ENCODE peak calls at places on chromosomes 5 and 9, in six cellular contexts. W is Panc1, Y is MM.1S, U is mucosa of descending colon, E is psoas muscle, N is brain microvascular endothelial cell. V is an unnamed sample.
A peak's percentile ranks its signal among the peaks of the same experiment; 100 is the strongest.

GRCh38 chr9:112180387-112180881 is 5.3 kb upstream of the SUSD1 start:
- DNase-seq in E (no peak), W (no peak), Y (no peak), U (no peak), N (no peak), V (no peak)

GRCh38 chr9:130521715-130522114 is 57.7 kb upstream of the FUBP3 start:
- DNase-seq in Y (no peak), W (no peak), N (no peak), E (no peak), U (no peak), V (no peak)

GRCh38 chr5:75051217-75051751 is 1.1 kb downstream of the GCNT4 start:
- DNase-seq in W (no peak), Y (no peak), N (no peak), E (no peak), U (peak; percentile 47), V (no peak)

GRCh38 chr5:10695759-10696543 is 65.1 kb downstream of the DAP start:
- DNase-seq in W (no peak), N (no peak), Y (no peak), E (no peak), U (no peak), V (peak; percentile 35)

GRCh38 chr5:125409101-125409495 is 662.7 kb upstream of the ZNF608 start:
- DNase-seq in N (peak; percentile 6), E (no peak), U (no peak), Y (no peak), W (no peak), V (peak; percentile 5)

GRCh38 chr5:172886974-172887491 is 53.0 kb downstream of the ERGIC1 start:
- DNase-seq in Y (no peak), N (peak; percentile 86), E (peak; percentile 80), U (no peak), W (no peak), V (peak; percentile 95)

GRCh38 chr9:5089737-5090136 is 95.7 kb downstream of the INSL6 start:
- DNase-seq in U (no peak), Y (no peak), E (no peak), W (no peak), N (no peak), V (no peak)

GRCh38 chr5:148807845-148808244 is 18.6 kb upstream of the ADRB2 start:
- DNase-seq in Y (no peak), E (no peak), U (no peak), W (no peak), N (peak; percentile 29), V (peak; percentile 14)

GRCh38 chr5:57858905-57859304 is 376.3 kb upstream of the ACTBL2 start:
- DNase-seq in Y (no peak), W (no peak), E (no peak), N (no peak), U (no peak), V (no peak)

GRCh38 chr5:157366741-157367684 is 93.0 kb upstream of the NIPAL4 start:
- DNase-seq in W (no peak), U (no peak), Y (no peak), E (no peak), N (peak; percentile 77), V (peak; percentile 40)

GRCh38 chr5:13601152-13601551 is 343.3 kb downstream of the DNAH5 start:
- DNase-seq in E (no peak), W (no peak), Y (no peak), U (no peak), N (peak; percentile 21), V (peak; percentile 69)

GRCh38 chr5:109656829-109657228 is 32.9 kb upstream of the MAN2A1 start:
- DNase-seq in U (peak; percentile 20), N (peak; percentile 96), E (peak; percentile 35), Y (peak; percentile 60), W (no peak), V (peak; percentile 64)

GRCh38 chr5:143051244-143052058 is 281.3 kb downstream of the ARHGAP26 start:
- DNase-seq in N (peak; percentile 73), W (no peak), Y (no peak), E (no peak), U (no peak), V (peak; percentile 89)

GRCh38 chr5:106595864-106596263 is 1074.9 kb downstream of the EFNA5 start:
- DNase-seq in N (no peak), W (no peak), U (no peak), E (no peak), Y (no peak), V (no peak)

GRCh38 chr5:1962619-1963355 is 80.1 kb upstream of the IRX4 start:
- DNase-seq in N (no peak), W (no peak), U (no peak), E (no peak), Y (no peak), V (no peak)

GRCh38 chr5:143164557-143164956 is 238.9 kb downstream of the NR3C1 start:
- DNase-seq in Y (peak; percentile 32), W (no peak), E (no peak), N (no peak), U (no peak), V (no peak)

GRCh38 chr5:160434022-160434531 is 12.4 kb downstream of the PTTG1 start:
- DNase-seq in Y (no peak), E (no peak), U (no peak), W (no peak), N (no peak), V (no peak)

GRCh38 chr5:102581011-102581410 is 82.2 kb upstream of the SLCO6A1 start:
- DNase-seq in U (no peak), N (no peak), Y (no peak), W (no peak), E (no peak), V (no peak)

GRCh38 chr5:177393990-177394389 is 6.5 kb downstream of the PFN3 start:
- DNase-seq in E (no peak), Y (no peak), W (no peak), U (no peak), N (no peak), V (no peak)

GRCh38 chr5:116543501-116543900 is 31.1 kb downstream of the SEMA6A start:
- DNase-seq in E (no peak), Y (no peak), U (no peak), N (peak; percentile 62), W (no peak), V (no peak)

GRCh38 chr5:100838048-100838473 is 65.0 kb downstream of the ST8SIA4 start:
- DNase-seq in E (no peak), N (peak; percentile 27), W (no peak), U (no peak), Y (no peak), V (no peak)

GRCh38 chr9:109793196-109793595 is 13.2 kb downstream of the PALM2AKAP2 start:
- DNase-seq in N (peak; percentile 91), U (no peak), E (no peak), Y (no peak), W (no peak), V (peak; percentile 93)

GRCh38 chr5:103371046-103371603 is 112.6 kb downstream of the MACIR start:
- DNase-seq in Y (no peak), U (no peak), N (no peak), E (no peak), W (no peak), V (no peak)

GRCh38 chr9:131394464-131395026 is 659 bp downstream of the PRRC2B start:
- DNase-seq in W (no peak), U (peak; percentile 71), N (no peak), E (peak; percentile 64), Y (peak; percentile 54), V (peak; percentile 25)

GRCh38 chr5:148912714-148913398 is 86.4 kb downstream of the ADRB2 start:
- DNase-seq in W (peak; percentile 78), Y (no peak), E (no peak), U (no peak), N (peak; percentile 93), V (peak; percentile 99)

GRCh38 chr5:106127341-106127781 is 1543.4 kb downstream of the EFNA5 start:
- DNase-seq in U (no peak), Y (peak; percentile 84), E (no peak), N (no peak), W (no peak), V (no peak)

DNA sequence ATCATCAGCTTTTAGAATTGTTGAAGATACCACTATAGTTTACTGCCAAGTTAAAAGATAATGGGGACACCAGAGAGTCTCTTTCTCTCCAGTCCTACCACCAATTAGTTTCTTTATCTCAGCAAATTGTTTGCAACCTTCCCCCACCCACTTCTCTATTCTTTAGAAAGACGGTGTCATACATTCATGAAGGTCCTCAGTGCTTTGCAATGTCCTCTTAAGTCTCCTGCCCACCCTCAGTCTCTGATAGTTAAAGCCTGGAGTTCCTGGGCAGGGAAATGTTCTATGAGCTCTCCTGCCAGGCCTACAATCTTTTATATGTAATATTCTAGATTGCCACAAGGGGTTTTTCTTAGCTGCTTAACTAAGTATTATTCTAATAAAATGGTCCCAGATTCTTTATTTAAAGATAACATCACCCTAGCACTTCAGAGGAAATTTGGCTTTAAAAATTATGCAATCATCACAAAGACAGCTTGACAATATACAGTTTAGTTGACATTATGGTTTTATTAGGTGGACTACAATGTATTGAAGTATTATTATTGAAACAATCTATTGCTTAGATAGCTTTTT is 509.2 kb downstream of the CSNK1G3 start:
- DNase-seq in E (no peak), Y (no peak), W (no peak), U (no peak), N (no peak), V (no peak)
- TF ChIP-seq CTCF in E (no peak), Y (no peak), W (no peak), U (no peak), N (peak; percentile 11), V (peak; percentile 25)

GRCh38 chr5:36150676-36151433 is 832 bp downstream of the LMBRD2 start:
- DNase-seq in W (peak; percentile 22), E (peak; percentile 26), Y (peak; percentile 62), U (peak; percentile 46), N (peak; percentile 45), V (peak; percentile 56)
- TF ChIP-seq CTCF in W (no peak), E (no peak), Y (no peak), U (no peak), N (no peak), V (no peak)

DNA sequence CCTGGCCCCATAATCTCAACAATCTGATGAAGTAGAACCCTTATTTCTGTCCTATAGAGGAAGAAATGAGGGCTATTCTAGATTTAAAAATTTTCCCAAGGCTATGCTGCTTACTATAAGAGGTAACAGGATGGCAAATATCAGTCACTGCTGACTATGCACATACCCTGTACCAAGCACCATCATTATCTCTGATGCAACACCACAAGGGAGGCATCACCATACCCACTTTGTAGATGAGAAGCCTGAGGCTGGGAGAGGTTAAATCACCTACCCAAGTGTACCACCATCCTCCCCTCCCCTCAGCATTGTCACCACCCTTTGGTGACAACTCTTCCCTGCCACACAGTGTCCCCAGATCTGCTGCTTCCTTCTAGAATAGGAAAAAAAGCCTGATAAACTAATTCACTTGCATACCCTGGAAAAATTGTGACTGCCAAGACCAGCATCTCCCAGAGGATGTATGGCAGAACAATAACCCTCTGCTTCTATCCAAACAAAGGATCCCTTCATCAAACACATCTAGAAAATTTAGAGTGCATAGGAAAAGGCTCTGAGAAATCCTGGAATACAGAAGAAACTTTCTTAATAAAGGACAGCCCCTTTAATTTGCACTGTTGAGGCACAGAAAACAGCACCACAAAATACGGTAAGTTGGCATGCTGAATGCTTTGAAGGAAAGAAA is 48.3 kb downstream of the PRRC1 start:
- DNase-seq in Y (no peak), N (no peak), E (no peak), U (no peak), W (no peak), V (no peak)
- TF ChIP-seq CTCF in Y (no peak), N (no peak), E (no peak), U (no peak), W (no peak), V (no peak)

DNA sequence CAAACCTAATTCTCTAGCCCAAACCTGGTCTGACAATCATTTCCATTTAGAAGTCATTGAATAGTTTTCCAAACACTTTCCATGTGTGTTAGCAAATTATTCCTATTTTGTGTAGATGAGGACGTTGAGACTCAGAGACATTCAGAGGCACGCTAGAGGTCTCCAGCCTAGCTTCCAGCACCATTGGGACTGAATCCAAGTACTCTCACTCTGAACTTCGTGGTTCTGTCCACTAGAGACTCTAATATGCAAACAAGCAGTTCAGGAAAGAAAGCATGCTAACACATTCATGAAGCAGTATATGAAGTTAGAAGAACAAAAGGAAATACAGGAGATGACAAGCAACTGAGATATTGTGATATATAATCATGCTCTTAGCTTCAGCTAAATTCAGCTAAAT is 354.8 kb downstream of the NTRK2 start:
- DNase-seq in E (no peak), W (no peak), Y (no peak), U (no peak), N (no peak), V (no peak)
- TF ChIP-seq CTCF in E (no peak), W (no peak), Y (no peak), U (no peak), N (no peak), V (no peak)